ENCODE peak calls at places on chromosomes 2 and 18, in seven cellular contexts. One of them, this sample, is unnamed.

GRCh38 chr2:70888389-70888924 is 47.2 kb upstream of the ATP6V1B1 start:
- DNase-seq in astrocyte of the cerebellum: no peak
- DNase-seq in transverse colon: no peak
- DNase-seq in cardiac muscle cell: no peak
- DNase-seq in HFF-Myc: no peak
- DNase-seq in heart left ventricle: no peak
- DNase-seq in A549: no peak
- DNase-seq in this sample: no peak

GRCh38 chr2:43071629-43072550 is 154.5 kb downstream of the ZFP36L2 start:
- DNase-seq in astrocyte of the cerebellum: no peak
- DNase-seq in transverse colon: no peak
- DNase-seq in cardiac muscle cell: no peak
- DNase-seq in HFF-Myc: no peak
- DNase-seq in heart left ventricle: no peak
- DNase-seq in A549: no peak
- DNase-seq in this sample: no peak

GRCh38 chr18:57585846-57586242 is 658 bp downstream of the FECH start:
- DNase-seq in astrocyte of the cerebellum: no peak
- DNase-seq in transverse colon: no peak
- DNase-seq in cardiac muscle cell: no peak
- DNase-seq in HFF-Myc: no peak
- DNase-seq in heart left ventricle: no peak
- DNase-seq in A549: no peak
- DNase-seq in this sample: no peak

GRCh38 chr2:95057535-95058453 is 32.3 kb downstream of the MAL start:
- DNase-seq in astrocyte of the cerebellum: no peak
- DNase-seq in transverse colon: no peak
- DNase-seq in cardiac muscle cell: no peak
- DNase-seq in HFF-Myc: no peak
- DNase-seq in heart left ventricle: no peak
- DNase-seq in A549: no peak
- DNase-seq in this sample: peak

GRCh38 chr2:138244400-138245001 is 257.1 kb upstream of the SPOPL start:
- DNase-seq in astrocyte of the cerebellum: no peak
- DNase-seq in transverse colon: no peak
- DNase-seq in cardiac muscle cell: no peak
- DNase-seq in HFF-Myc: no peak
- DNase-seq in heart left ventricle: no peak
- DNase-seq in A549: no peak
- DNase-seq in this sample: no peak

GRCh38 chr2:232890896-232891601 is 21.0 kb downstream of the SNORC start:
- DNase-seq in astrocyte of the cerebellum: no peak
- DNase-seq in transverse colon: no peak
- DNase-seq in cardiac muscle cell: peak
- DNase-seq in HFF-Myc: no peak
- DNase-seq in heart left ventricle: no peak
- DNase-seq in A549: no peak
- DNase-seq in this sample: no peak

GRCh38 chr18:51614967-51615571 is 417.6 kb upstream of the MEX3C start:
- DNase-seq in astrocyte of the cerebellum: peak
- DNase-seq in transverse colon: no peak
- DNase-seq in cardiac muscle cell: peak
- DNase-seq in HFF-Myc: no peak
- DNase-seq in heart left ventricle: no peak
- DNase-seq in A549: peak
- DNase-seq in this sample: no peak

GRCh38 chr18:43274526-43274925 is 2.8 kb downstream of the SYT4 start:
- DNase-seq in astrocyte of the cerebellum: no peak
- DNase-seq in transverse colon: no peak
- DNase-seq in cardiac muscle cell: no peak
- DNase-seq in HFF-Myc: no peak
- DNase-seq in heart left ventricle: no peak
- DNase-seq in A549: no peak
- DNase-seq in this sample: no peak

GRCh38 chr18:43486462-43486861 is 209.2 kb upstream of the SYT4 start:
- DNase-seq in astrocyte of the cerebellum: no peak
- DNase-seq in transverse colon: no peak
- DNase-seq in cardiac muscle cell: no peak
- DNase-seq in HFF-Myc: no peak
- DNase-seq in heart left ventricle: no peak
- DNase-seq in A549: no peak
- DNase-seq in this sample: no peak

GRCh38 chr2:167258712-167259111 is 370.4 kb downstream of the XIRP2 start:
- DNase-seq in astrocyte of the cerebellum: no peak
- DNase-seq in transverse colon: no peak
- DNase-seq in cardiac muscle cell: no peak
- DNase-seq in HFF-Myc: no peak
- DNase-seq in heart left ventricle: no peak
- DNase-seq in A549: no peak
- DNase-seq in this sample: no peak

GRCh38 chr2:223526106-223526505 is 76.1 kb downstream of the SCG2 start:
- DNase-seq in astrocyte of the cerebellum: no peak
- DNase-seq in transverse colon: no peak
- DNase-seq in cardiac muscle cell: no peak
- DNase-seq in HFF-Myc: no peak
- DNase-seq in heart left ventricle: no peak
- DNase-seq in A549: no peak
- DNase-seq in this sample: no peak

GRCh38 chr18:32380559-32380958 is 90.1 kb downstream of the GAREM1 start:
- DNase-seq in astrocyte of the cerebellum: no peak
- DNase-seq in transverse colon: no peak
- DNase-seq in cardiac muscle cell: peak
- DNase-seq in HFF-Myc: no peak
- DNase-seq in heart left ventricle: no peak
- DNase-seq in A549: no peak
- DNase-seq in this sample: no peak
- TF ChIP-seq CTCF in astrocyte of the cerebellum: no peak
- TF ChIP-seq CTCF in transverse colon: no peak
- TF ChIP-seq CTCF in cardiac muscle cell: peak
- TF ChIP-seq CTCF in HFF-Myc: no peak
- TF ChIP-seq CTCF in heart left ventricle: no peak
- TF ChIP-seq CTCF in A549: no peak
- TF ChIP-seq CTCF in this sample: no peak

GRCh38 chr18:24544949-24545348 is 84.5 kb downstream of the HRH4 start:
- DNase-seq in astrocyte of the cerebellum: no peak
- DNase-seq in transverse colon: no peak
- DNase-seq in cardiac muscle cell: no peak
- DNase-seq in HFF-Myc: no peak
- DNase-seq in heart left ventricle: no peak
- DNase-seq in A549: no peak
- DNase-seq in this sample: no peak

GRCh38 chr18:24546304-24546703 is 85.9 kb downstream of the HRH4 start:
- DNase-seq in astrocyte of the cerebellum: no peak
- DNase-seq in transverse colon: no peak
- DNase-seq in cardiac muscle cell: peak
- DNase-seq in HFF-Myc: no peak
- DNase-seq in heart left ventricle: no peak
- DNase-seq in A549: no peak
- DNase-seq in this sample: no peak

GRCh38 chr18:24540896-24541295 is 80.5 kb downstream of the HRH4 start:
- DNase-seq in astrocyte of the cerebellum: no peak
- DNase-seq in transverse colon: no peak
- DNase-seq in cardiac muscle cell: no peak
- DNase-seq in HFF-Myc: no peak
- DNase-seq in heart left ventricle: no peak
- DNase-seq in A549: no peak
- DNase-seq in this sample: no peak

GRCh38 chr18:24543408-24544140 is 83.1 kb downstream of the HRH4 start:
- DNase-seq in astrocyte of the cerebellum: no peak
- DNase-seq in transverse colon: no peak
- DNase-seq in cardiac muscle cell: no peak
- DNase-seq in HFF-Myc: no peak
- DNase-seq in heart left ventricle: no peak
- DNase-seq in A549: no peak
- DNase-seq in this sample: no peak

DNA sequence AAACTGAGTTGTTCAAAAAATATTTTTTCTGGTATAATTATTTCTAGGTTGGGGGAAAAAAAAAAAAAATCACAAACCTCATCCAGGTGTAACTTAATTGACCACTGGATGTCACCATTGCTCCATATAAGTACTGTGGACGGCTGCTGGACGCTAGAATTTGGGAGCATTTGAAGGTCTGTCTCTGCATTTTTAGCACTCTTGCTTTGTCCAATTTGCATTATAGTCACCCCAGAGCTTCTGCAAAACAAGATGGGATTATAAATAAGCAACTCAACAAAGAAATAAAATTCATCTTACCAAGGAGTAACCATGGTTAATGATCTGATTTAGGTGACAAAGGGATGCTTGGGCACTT is 83.7 kb downstream of the HRH4 start:
- DNase-seq in astrocyte of the cerebellum: peak
- DNase-seq in transverse colon: no peak
- DNase-seq in cardiac muscle cell: peak
- DNase-seq in HFF-Myc: no peak
- DNase-seq in heart left ventricle: no peak
- DNase-seq in A549: peak
- DNase-seq in this sample: no peak
- TF ChIP-seq CTCF in astrocyte of the cerebellum: peak
- TF ChIP-seq CTCF in transverse colon: peak
- TF ChIP-seq CTCF in cardiac muscle cell: peak
- TF ChIP-seq CTCF in HFF-Myc: peak
- TF ChIP-seq CTCF in heart left ventricle: peak
- TF ChIP-seq CTCF in A549: peak
- TF ChIP-seq CTCF in this sample: peak

GRCh38 chr2:33598472-33599174 is 476 bp downstream of the FAM98A start:
- DNase-seq in astrocyte of the cerebellum: no peak
- DNase-seq in transverse colon: peak
- DNase-seq in cardiac muscle cell: peak
- DNase-seq in HFF-Myc: no peak
- DNase-seq in heart left ventricle: peak
- DNase-seq in A549: peak
- DNase-seq in this sample: peak

GRCh38 chr2:33597026-33597425 is 2.1 kb downstream of the FAM98A start:
- DNase-seq in astrocyte of the cerebellum: no peak
- DNase-seq in transverse colon: no peak
- DNase-seq in cardiac muscle cell: no peak
- DNase-seq in HFF-Myc: no peak
- DNase-seq in heart left ventricle: no peak
- DNase-seq in A549: no peak
- DNase-seq in this sample: no peak

GRCh38 chr2:33602216-33602830 is 3.2 kb upstream of the FAM98A start:
- DNase-seq in astrocyte of the cerebellum: no peak
- DNase-seq in transverse colon: no peak
- DNase-seq in cardiac muscle cell: no peak
- DNase-seq in HFF-Myc: no peak
- DNase-seq in heart left ventricle: no peak
- DNase-seq in A549: no peak
- DNase-seq in this sample: no peak

GRCh38 chr2:33599943-33600192 is 769 bp upstream of the FAM98A start:
- DNase-seq in astrocyte of the cerebellum: no peak
- DNase-seq in transverse colon: no peak
- DNase-seq in cardiac muscle cell: no peak
- DNase-seq in HFF-Myc: no peak
- DNase-seq in heart left ventricle: no peak
- DNase-seq in A549: no peak
- DNase-seq in this sample: no peak

GRCh38 chr2:33599175-33599942 is at the start of gene FAM98A:
- DNase-seq in astrocyte of the cerebellum: peak
- DNase-seq in transverse colon: peak
- DNase-seq in cardiac muscle cell: peak
- DNase-seq in HFF-Myc: peak
- DNase-seq in heart left ventricle: peak
- DNase-seq in A549: peak
- DNase-seq in this sample: peak
- TF ChIP-seq CTCF in astrocyte of the cerebellum: no peak
- TF ChIP-seq CTCF in transverse colon: no peak
- TF ChIP-seq CTCF in cardiac muscle cell: peak
- TF ChIP-seq CTCF in HFF-Myc: no peak
- TF ChIP-seq CTCF in heart left ventricle: no peak
- TF ChIP-seq CTCF in A549: no peak
- TF ChIP-seq CTCF in this sample: peak

GRCh38 chr2:191869781-191870180 is 22.9 kb upstream of the CAVIN2 start:
- DNase-seq in astrocyte of the cerebellum: no peak
- DNase-seq in transverse colon: no peak
- DNase-seq in cardiac muscle cell: no peak
- DNase-seq in HFF-Myc: no peak
- DNase-seq in heart left ventricle: no peak
- DNase-seq in A549: no peak
- DNase-seq in this sample: no peak

GRCh38 chr2:191866675-191867506 is 20.0 kb upstream of the CAVIN2 start:
- DNase-seq in astrocyte of the cerebellum: peak
- DNase-seq in transverse colon: no peak
- DNase-seq in cardiac muscle cell: peak
- DNase-seq in HFF-Myc: peak
- DNase-seq in heart left ventricle: peak
- DNase-seq in A549: peak
- DNase-seq in this sample: no peak

GRCh38 chr2:191867507-191867847 is 20.6 kb upstream of the CAVIN2 start:
- DNase-seq in astrocyte of the cerebellum: no peak
- DNase-seq in transverse colon: no peak
- DNase-seq in cardiac muscle cell: no peak
- DNase-seq in HFF-Myc: no peak
- DNase-seq in heart left ventricle: no peak
- DNase-seq in A549: no peak
- DNase-seq in this sample: no peak

GRCh38 chr2:191869178-191869577 is 22.3 kb upstream of the CAVIN2 start:
- DNase-seq in astrocyte of the cerebellum: no peak
- DNase-seq in transverse colon: peak
- DNase-seq in cardiac muscle cell: peak
- DNase-seq in HFF-Myc: no peak
- DNase-seq in heart left ventricle: no peak
- DNase-seq in A549: no peak
- DNase-seq in this sample: peak

DNA sequence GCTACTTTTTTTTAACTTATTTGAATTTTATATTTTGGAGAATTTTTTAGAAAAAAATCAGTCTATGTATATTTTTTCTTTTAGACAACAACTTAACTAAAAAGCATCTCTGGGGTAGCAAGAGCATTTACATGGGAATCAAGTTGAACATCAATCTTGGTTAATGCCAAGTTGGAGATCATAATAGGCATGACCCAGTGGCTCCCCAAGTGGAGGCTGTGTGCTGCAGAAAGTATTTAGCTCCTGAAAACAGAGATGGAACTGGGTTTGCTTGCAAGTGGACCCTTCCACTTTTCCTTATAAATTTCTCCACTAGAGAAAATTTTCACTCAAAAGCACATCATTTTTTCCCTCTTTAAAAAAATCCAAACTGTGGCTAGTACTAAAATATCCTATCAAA is 23.9 kb upstream of the CAVIN2 start:
- DNase-seq in astrocyte of the cerebellum: no peak
- DNase-seq in transverse colon: no peak
- DNase-seq in cardiac muscle cell: no peak
- DNase-seq in HFF-Myc: no peak
- DNase-seq in heart left ventricle: no peak
- DNase-seq in A549: no peak
- DNase-seq in this sample: no peak
- TF ChIP-seq CTCF in astrocyte of the cerebellum: peak
- TF ChIP-seq CTCF in transverse colon: no peak
- TF ChIP-seq CTCF in cardiac muscle cell: no peak
- TF ChIP-seq CTCF in HFF-Myc: peak
- TF ChIP-seq CTCF in heart left ventricle: no peak
- TF ChIP-seq CTCF in A549: no peak
- TF ChIP-seq CTCF in this sample: peak

GRCh38 chr2:218276986-218277755 is 6.9 kb downstream of the PNKD start:
- DNase-seq in astrocyte of the cerebellum: no peak
- DNase-seq in transverse colon: no peak
- DNase-seq in cardiac muscle cell: no peak
- DNase-seq in HFF-Myc: no peak
- DNase-seq in heart left ventricle: no peak
- DNase-seq in A549: no peak
- DNase-seq in this sample: no peak
- TF ChIP-seq CTCF in astrocyte of the cerebellum: no peak
- TF ChIP-seq CTCF in transverse colon: no peak
- TF ChIP-seq CTCF in cardiac muscle cell: peak
- TF ChIP-seq CTCF in HFF-Myc: peak
- TF ChIP-seq CTCF in heart left ventricle: no peak
- TF ChIP-seq CTCF in A549: peak
- TF ChIP-seq CTCF in this sample: no peak

This sample was measured in neural crest cell.